ENCODE peak calls at places on chromosome 17, in nine cellular contexts. One of them, this sample, is unnamed.

GRCh38 chr17:58330997-58331814 is 2.6 kb upstream of the TSPOAP1 start:
- DNase-seq in sciatic nerve: no peak
- DNase-seq in astrocyte of the spinal cord: no peak
- DNase-seq in activated CD8-positive, alpha-beta T cell treated with anti-CD3 and anti-CD28 coated beads for 36 hours: peak; percentile 87
- DNase-seq in left cardiac atrium: no peak
- DNase-seq in GM13977: no peak
- DNase-seq in T-helper 17 cell: no peak
- DNase-seq in NCI-H524: no peak
- DNase-seq in NCI-H1694: no peak
- DNase-seq in this sample: no peak

GRCh38 chr17:19338031-19338990 is 24.2 kb downstream of the B9D1 start:
- DNase-seq in sciatic nerve: peak; percentile 70
- DNase-seq in astrocyte of the spinal cord: no peak
- DNase-seq in activated CD8-positive, alpha-beta T cell treated with anti-CD3 and anti-CD28 coated beads for 36 hours: peak; percentile 80
- DNase-seq in left cardiac atrium: peak; percentile 71
- DNase-seq in GM13977: peak; percentile 85
- DNase-seq in T-helper 17 cell: peak; percentile 44
- DNase-seq in NCI-H524: peak; percentile 52
- DNase-seq in NCI-H1694: peak; percentile 32
- DNase-seq in this sample: peak; percentile 60

GRCh38 chr17:17732892-17733670 is 51.8 kb downstream of the RAI1 start:
- DNase-seq in sciatic nerve: no peak
- DNase-seq in astrocyte of the spinal cord: peak; percentile 71
- DNase-seq in activated CD8-positive, alpha-beta T cell treated with anti-CD3 and anti-CD28 coated beads for 36 hours: no peak
- DNase-seq in left cardiac atrium: no peak
- DNase-seq in GM13977: no peak
- DNase-seq in T-helper 17 cell: no peak
- DNase-seq in NCI-H524: no peak
- DNase-seq in NCI-H1694: no peak
- DNase-seq in this sample: no peak

GRCh38 chr17:50129303-50129945 is 536 bp downstream of the SAMD14 start:
- DNase-seq in sciatic nerve: peak; percentile 64
- DNase-seq in astrocyte of the spinal cord: peak; percentile 18
- DNase-seq in activated CD8-positive, alpha-beta T cell treated with anti-CD3 and anti-CD28 coated beads for 36 hours: peak; percentile 61
- DNase-seq in left cardiac atrium: no peak
- DNase-seq in GM13977: no peak
- DNase-seq in T-helper 17 cell: peak; percentile 37
- DNase-seq in NCI-H524: peak; percentile 68
- DNase-seq in NCI-H1694: peak; percentile 33
- DNase-seq in this sample: peak; percentile 87

GRCh38 chr17:72747416-72747815 is 345.1 kb downstream of the SLC39A11 start:
- DNase-seq in sciatic nerve: no peak
- DNase-seq in astrocyte of the spinal cord: no peak
- DNase-seq in activated CD8-positive, alpha-beta T cell treated with anti-CD3 and anti-CD28 coated beads for 36 hours: no peak
- DNase-seq in left cardiac atrium: no peak
- DNase-seq in GM13977: no peak
- DNase-seq in T-helper 17 cell: no peak
- DNase-seq in NCI-H524: no peak
- DNase-seq in NCI-H1694: no peak
- DNase-seq in this sample: no peak

GRCh38 chr17:37699285-37699973 is 45.4 kb downstream of the HNF1B start:
- DNase-seq in sciatic nerve: no peak
- DNase-seq in astrocyte of the spinal cord: no peak
- DNase-seq in activated CD8-positive, alpha-beta T cell treated with anti-CD3 and anti-CD28 coated beads for 36 hours: no peak
- DNase-seq in left cardiac atrium: no peak
- DNase-seq in GM13977: no peak
- DNase-seq in T-helper 17 cell: no peak
- DNase-seq in NCI-H524: no peak
- DNase-seq in NCI-H1694: no peak
- DNase-seq in this sample: no peak

GRCh38 chr17:2867441-2868424 is 71.5 kb downstream of the RAP1GAP2 start:
- DNase-seq in sciatic nerve: no peak
- DNase-seq in astrocyte of the spinal cord: no peak
- DNase-seq in activated CD8-positive, alpha-beta T cell treated with anti-CD3 and anti-CD28 coated beads for 36 hours: no peak
- DNase-seq in left cardiac atrium: no peak
- DNase-seq in GM13977: no peak
- DNase-seq in T-helper 17 cell: no peak
- DNase-seq in NCI-H524: no peak
- DNase-seq in NCI-H1694: no peak
- DNase-seq in this sample: peak; percentile 41

GRCh38 chr17:69505740-69506139 is 91.2 kb downstream of the MAP2K6 start:
- DNase-seq in sciatic nerve: no peak
- DNase-seq in astrocyte of the spinal cord: no peak
- DNase-seq in activated CD8-positive, alpha-beta T cell treated with anti-CD3 and anti-CD28 coated beads for 36 hours: no peak
- DNase-seq in left cardiac atrium: no peak
- DNase-seq in GM13977: no peak
- DNase-seq in T-helper 17 cell: no peak
- DNase-seq in NCI-H524: no peak
- DNase-seq in NCI-H1694: no peak
- DNase-seq in this sample: no peak

GRCh38 chr17:7323731-7324437 is 5.3 kb downstream of the NEURL4 start:
- DNase-seq in sciatic nerve: no peak
- DNase-seq in astrocyte of the spinal cord: peak; percentile 38
- DNase-seq in activated CD8-positive, alpha-beta T cell treated with anti-CD3 and anti-CD28 coated beads for 36 hours: peak; percentile 78
- DNase-seq in left cardiac atrium: peak; percentile 63
- DNase-seq in GM13977: peak; percentile 80
- DNase-seq in T-helper 17 cell: peak; percentile 57
- DNase-seq in NCI-H524: no peak
- DNase-seq in NCI-H1694: peak; percentile 53
- DNase-seq in this sample: no peak

GRCh38 chr17:40363480-40363838 is 1.1 kb downstream of the GJD3 start:
- DNase-seq in sciatic nerve: peak; percentile 59
- DNase-seq in astrocyte of the spinal cord: peak; percentile 37
- DNase-seq in activated CD8-positive, alpha-beta T cell treated with anti-CD3 and anti-CD28 coated beads for 36 hours: no peak
- DNase-seq in left cardiac atrium: peak; percentile 58
- DNase-seq in GM13977: no peak
- DNase-seq in T-helper 17 cell: no peak
- DNase-seq in NCI-H524: no peak
- DNase-seq in NCI-H1694: no peak
- DNase-seq in this sample: no peak

GRCh38 chr17:64148699-64149098 is 18.8 kb upstream of the ERN1 start:
- DNase-seq in sciatic nerve: no peak
- DNase-seq in astrocyte of the spinal cord: no peak
- DNase-seq in activated CD8-positive, alpha-beta T cell treated with anti-CD3 and anti-CD28 coated beads for 36 hours: peak; percentile 16
- DNase-seq in left cardiac atrium: no peak
- DNase-seq in GM13977: no peak
- DNase-seq in T-helper 17 cell: no peak
- DNase-seq in NCI-H524: peak; percentile 82
- DNase-seq in NCI-H1694: no peak
- DNase-seq in this sample: peak; percentile 12

GRCh38 chr17:73030501-73030911 is 62.0 kb downstream of the SLC39A11 start:
- DNase-seq in sciatic nerve: no peak
- DNase-seq in astrocyte of the spinal cord: no peak
- DNase-seq in activated CD8-positive, alpha-beta T cell treated with anti-CD3 and anti-CD28 coated beads for 36 hours: no peak
- DNase-seq in left cardiac atrium: no peak
- DNase-seq in GM13977: no peak
- DNase-seq in T-helper 17 cell: no peak
- DNase-seq in NCI-H524: peak; percentile 74
- DNase-seq in NCI-H1694: peak; percentile 82
- DNase-seq in this sample: peak; percentile 28

GRCh38 chr17:352421-353212 is at the start of gene RPH3AL:
- DNase-seq in sciatic nerve: no peak
- DNase-seq in astrocyte of the spinal cord: peak; percentile 35
- DNase-seq in activated CD8-positive, alpha-beta T cell treated with anti-CD3 and anti-CD28 coated beads for 36 hours: no peak
- DNase-seq in left cardiac atrium: peak; percentile 70
- DNase-seq in GM13977: no peak
- DNase-seq in T-helper 17 cell: no peak
- DNase-seq in NCI-H524: peak; percentile 87
- DNase-seq in NCI-H1694: peak; percentile 63
- DNase-seq in this sample: no peak

GRCh38 chr17:42050360-42051012 is at the start of gene C17orf113:
- DNase-seq in sciatic nerve: peak; percentile 73
- DNase-seq in astrocyte of the spinal cord: no peak
- DNase-seq in activated CD8-positive, alpha-beta T cell treated with anti-CD3 and anti-CD28 coated beads for 36 hours: peak; percentile 62
- DNase-seq in left cardiac atrium: peak; percentile 64
- DNase-seq in GM13977: peak; percentile 89
- DNase-seq in T-helper 17 cell: peak; percentile 27
- DNase-seq in NCI-H524: peak; percentile 70
- DNase-seq in NCI-H1694: no peak
- DNase-seq in this sample: peak; percentile 68

GRCh38 chr17:62618647-62619412 is 8.6 kb upstream of the MRC2 start:
- DNase-seq in sciatic nerve: no peak
- DNase-seq in astrocyte of the spinal cord: no peak
- DNase-seq in activated CD8-positive, alpha-beta T cell treated with anti-CD3 and anti-CD28 coated beads for 36 hours: no peak
- DNase-seq in left cardiac atrium: no peak
- DNase-seq in GM13977: no peak
- DNase-seq in T-helper 17 cell: no peak
- DNase-seq in NCI-H524: no peak
- DNase-seq in NCI-H1694: no peak
- DNase-seq in this sample: no peak

GRCh38 chr17:59851431-59852375 is 41.0 kb downstream of the TUBD1 start:
- DNase-seq in sciatic nerve: peak; percentile 73
- DNase-seq in astrocyte of the spinal cord: peak; percentile 90
- DNase-seq in activated CD8-positive, alpha-beta T cell treated with anti-CD3 and anti-CD28 coated beads for 36 hours: no peak
- DNase-seq in left cardiac atrium: no peak
- DNase-seq in GM13977: no peak
- DNase-seq in T-helper 17 cell: no peak
- DNase-seq in NCI-H524: no peak
- DNase-seq in NCI-H1694: no peak
- DNase-seq in this sample: no peak

GRCh38 chr17:83203472-83204221 is 124.2 kb downstream of the METRNL start:
- DNase-seq in sciatic nerve: peak; percentile 65
- DNase-seq in astrocyte of the spinal cord: no peak
- DNase-seq in activated CD8-positive, alpha-beta T cell treated with anti-CD3 and anti-CD28 coated beads for 36 hours: no peak
- DNase-seq in left cardiac atrium: peak; percentile 34
- DNase-seq in GM13977: no peak
- DNase-seq in T-helper 17 cell: peak; percentile 8
- DNase-seq in NCI-H524: no peak
- DNase-seq in NCI-H1694: no peak
- DNase-seq in this sample: no peak

GRCh38 chr17:57861000-57861736 is 11.3 kb upstream of the MRPS23 start:
- DNase-seq in sciatic nerve: no peak
- DNase-seq in astrocyte of the spinal cord: peak; percentile 63
- DNase-seq in activated CD8-positive, alpha-beta T cell treated with anti-CD3 and anti-CD28 coated beads for 36 hours: peak; percentile 41
- DNase-seq in left cardiac atrium: peak; percentile 71
- DNase-seq in GM13977: peak; percentile 46
- DNase-seq in T-helper 17 cell: no peak
- DNase-seq in NCI-H524: peak; percentile 61
- DNase-seq in NCI-H1694: no peak
- DNase-seq in this sample: peak; percentile 34

GRCh38 chr17:8880466-8880865 is 13.0 kb upstream of the PIK3R6 start:
- DNase-seq in sciatic nerve: no peak
- DNase-seq in astrocyte of the spinal cord: no peak
- DNase-seq in activated CD8-positive, alpha-beta T cell treated with anti-CD3 and anti-CD28 coated beads for 36 hours: no peak
- DNase-seq in left cardiac atrium: no peak
- DNase-seq in GM13977: no peak
- DNase-seq in T-helper 17 cell: no peak
- DNase-seq in NCI-H524: no peak
- DNase-seq in NCI-H1694: no peak
- DNase-seq in this sample: no peak

GRCh38 chr17:8015957-8016631 is 13.7 kb downstream of the GUCY2D start:
- DNase-seq in sciatic nerve: peak; percentile 60
- DNase-seq in astrocyte of the spinal cord: no peak
- DNase-seq in activated CD8-positive, alpha-beta T cell treated with anti-CD3 and anti-CD28 coated beads for 36 hours: peak; percentile 38
- DNase-seq in left cardiac atrium: no peak
- DNase-seq in GM13977: no peak
- DNase-seq in T-helper 17 cell: no peak
- DNase-seq in NCI-H524: no peak
- DNase-seq in NCI-H1694: no peak
- DNase-seq in this sample: no peak

GRCh38 chr17:69501591-69502468 is 87.3 kb downstream of the MAP2K6 start:
- DNase-seq in sciatic nerve: no peak
- DNase-seq in astrocyte of the spinal cord: peak; percentile 95
- DNase-seq in activated CD8-positive, alpha-beta T cell treated with anti-CD3 and anti-CD28 coated beads for 36 hours: peak; percentile 4
- DNase-seq in left cardiac atrium: no peak
- DNase-seq in GM13977: no peak
- DNase-seq in T-helper 17 cell: no peak
- DNase-seq in NCI-H524: peak; percentile 70
- DNase-seq in NCI-H1694: peak; percentile 89
- DNase-seq in this sample: peak; percentile 83

GRCh38 chr17:21294321-21295035 is 10.0 kb downstream of the MAP2K3 start:
- DNase-seq in sciatic nerve: no peak
- DNase-seq in astrocyte of the spinal cord: no peak
- DNase-seq in activated CD8-positive, alpha-beta T cell treated with anti-CD3 and anti-CD28 coated beads for 36 hours: no peak
- DNase-seq in left cardiac atrium: no peak
- DNase-seq in GM13977: no peak
- DNase-seq in T-helper 17 cell: no peak
- DNase-seq in NCI-H524: no peak
- DNase-seq in NCI-H1694: no peak
- DNase-seq in this sample: no peak

GRCh38 chr17:65074778-65075250 is 18.3 kb upstream of the GNA13 start:
- DNase-seq in sciatic nerve: no peak
- DNase-seq in astrocyte of the spinal cord: no peak
- DNase-seq in activated CD8-positive, alpha-beta T cell treated with anti-CD3 and anti-CD28 coated beads for 36 hours: no peak
- DNase-seq in left cardiac atrium: peak; percentile 82
- DNase-seq in GM13977: no peak
- DNase-seq in T-helper 17 cell: no peak
- DNase-seq in NCI-H524: no peak
- DNase-seq in NCI-H1694: no peak
- DNase-seq in this sample: peak; percentile 89

GRCh38 chr17:38511126-38512108 is 83.2 kb downstream of the ARHGAP23 start:
- DNase-seq in sciatic nerve: no peak
- DNase-seq in astrocyte of the spinal cord: peak; percentile 48
- DNase-seq in activated CD8-positive, alpha-beta T cell treated with anti-CD3 and anti-CD28 coated beads for 36 hours: no peak
- DNase-seq in left cardiac atrium: no peak
- DNase-seq in GM13977: peak; percentile 31
- DNase-seq in T-helper 17 cell: no peak
- DNase-seq in NCI-H524: no peak
- DNase-seq in NCI-H1694: no peak
- DNase-seq in this sample: no peak

GRCh38 chr17:73341350-73342056 is 29.7 kb upstream of the CDC42EP4 start:
- DNase-seq in sciatic nerve: peak; percentile 56
- DNase-seq in astrocyte of the spinal cord: no peak
- DNase-seq in activated CD8-positive, alpha-beta T cell treated with anti-CD3 and anti-CD28 coated beads for 36 hours: no peak
- DNase-seq in left cardiac atrium: no peak
- DNase-seq in GM13977: no peak
- DNase-seq in T-helper 17 cell: no peak
- DNase-seq in NCI-H524: peak; percentile 68
- DNase-seq in NCI-H1694: no peak
- DNase-seq in this sample: no peak

GRCh38 chr17:39236383-39236927 is 10.7 kb upstream of the STAC2 start:
- DNase-seq in sciatic nerve: no peak
- DNase-seq in astrocyte of the spinal cord: no peak
- DNase-seq in activated CD8-positive, alpha-beta T cell treated with anti-CD3 and anti-CD28 coated beads for 36 hours: no peak
- DNase-seq in left cardiac atrium: no peak
- DNase-seq in GM13977: no peak
- DNase-seq in T-helper 17 cell: no peak
- DNase-seq in NCI-H524: peak; percentile 36
- DNase-seq in NCI-H1694: no peak
- DNase-seq in this sample: no peak

GRCh38 chr17:81048827-81049371 is 13.9 kb downstream of the BAIAP2 start:
- DNase-seq in sciatic nerve: no peak
- DNase-seq in astrocyte of the spinal cord: no peak
- DNase-seq in activated CD8-positive, alpha-beta T cell treated with anti-CD3 and anti-CD28 coated beads for 36 hours: no peak
- DNase-seq in left cardiac atrium: no peak
- DNase-seq in GM13977: no peak
- DNase-seq in T-helper 17 cell: no peak
- DNase-seq in NCI-H524: no peak
- DNase-seq in NCI-H1694: no peak
- DNase-seq in this sample: no peak

GRCh38 chr17:77137111-77137510 is 3.7 kb upstream of the SEC14L1 start:
- DNase-seq in sciatic nerve: no peak
- DNase-seq in astrocyte of the spinal cord: no peak
- DNase-seq in activated CD8-positive, alpha-beta T cell treated with anti-CD3 and anti-CD28 coated beads for 36 hours: no peak
- DNase-seq in left cardiac atrium: no peak
- DNase-seq in GM13977: no peak
- DNase-seq in T-helper 17 cell: no peak
- DNase-seq in NCI-H524: no peak
- DNase-seq in NCI-H1694: no peak
- DNase-seq in this sample: no peak

GRCh38 chr17:2798679-2799078 is 2.4 kb downstream of the RAP1GAP2 start:
- DNase-seq in sciatic nerve: no peak
- DNase-seq in astrocyte of the spinal cord: no peak
- DNase-seq in activated CD8-positive, alpha-beta T cell treated with anti-CD3 and anti-CD28 coated beads for 36 hours: no peak
- DNase-seq in left cardiac atrium: no peak
- DNase-seq in GM13977: no peak
- DNase-seq in T-helper 17 cell: no peak
- DNase-seq in NCI-H524: no peak
- DNase-seq in NCI-H1694: peak; percentile 59
- DNase-seq in this sample: no peak

GRCh38 chr17:66386789-66387351 is 84.5 kb downstream of the PRKCA start:
- DNase-seq in sciatic nerve: no peak
- DNase-seq in astrocyte of the spinal cord: no peak
- DNase-seq in activated CD8-positive, alpha-beta T cell treated with anti-CD3 and anti-CD28 coated beads for 36 hours: no peak
- DNase-seq in left cardiac atrium: no peak
- DNase-seq in GM13977: no peak
- DNase-seq in T-helper 17 cell: no peak
- DNase-seq in NCI-H524: no peak
- DNase-seq in NCI-H1694: no peak
- DNase-seq in this sample: no peak